ENCODE peak calls at places on chromosome 2, in six cellular contexts. One of them, this sample, is unnamed.
A peak's percentile ranks its signal among the peaks of the same experiment; 100 is the strongest.

GRCh38 chr2:108922141-108922915 is 66.7 kb downstream of the EDAR start:
- DNase-seq in IMR-90: peak; percentile 22
- DNase-seq in trophoblast cell: peak; percentile 93
- DNase-seq in neuronal stem cell: no peak
- DNase-seq in mesenchymal stem cell: no peak
- DNase-seq in H1: no peak
- DNase-seq in this sample: peak; percentile 27

GRCh38 chr2:146634256-146635068 is 1210.4 kb upstream of the ACVR2A start:
- DNase-seq in H1: no peak
- DNase-seq in neuronal stem cell: no peak
- DNase-seq in trophoblast cell: no peak
- DNase-seq in mesenchymal stem cell: peak; percentile 16
- DNase-seq in IMR-90: peak; percentile 81
- DNase-seq in this sample: no peak

GRCh38 chr2:160043265-160043664 is 19.1 kb downstream of the PLA2R1 start:
- DNase-seq in H1: no peak
- DNase-seq in trophoblast cell: peak; percentile 42
- DNase-seq in IMR-90: no peak
- DNase-seq in mesenchymal stem cell: no peak
- DNase-seq in neuronal stem cell: no peak
- DNase-seq in this sample: no peak

GRCh38 chr2:187875271-187875670 is 321.0 kb upstream of the TFPI start:
- DNase-seq in neuronal stem cell: no peak
- DNase-seq in IMR-90: no peak
- DNase-seq in H1: no peak
- DNase-seq in trophoblast cell: no peak
- DNase-seq in mesenchymal stem cell: peak; percentile 48
- DNase-seq in this sample: no peak

GRCh38 chr2:26011990-26012856 is 21.7 kb upstream of the RAB10 start:
- DNase-seq in trophoblast cell: peak; percentile 33
- DNase-seq in neuronal stem cell: peak; percentile 64
- DNase-seq in H1: no peak
- DNase-seq in mesenchymal stem cell: peak; percentile 84
- DNase-seq in IMR-90: peak; percentile 81
- DNase-seq in this sample: peak; percentile 41

GRCh38 chr2:156343096-156343939 is 10.8 kb upstream of the NR4A2 start:
- DNase-seq in trophoblast cell: no peak
- DNase-seq in IMR-90: no peak
- DNase-seq in neuronal stem cell: no peak
- DNase-seq in mesenchymal stem cell: no peak
- DNase-seq in H1: no peak
- DNase-seq in this sample: no peak

GRCh38 chr2:111072220-111072871 is 48.4 kb upstream of the BCL2L11 start:
- DNase-seq in IMR-90: peak; percentile 80
- DNase-seq in trophoblast cell: no peak
- DNase-seq in H1: no peak
- DNase-seq in neuronal stem cell: no peak
- DNase-seq in mesenchymal stem cell: peak; percentile 72
- DNase-seq in this sample: no peak

GRCh38 chr2:206084468-206084869 is 1.5 kb downstream of the INO80D start:
- DNase-seq in neuronal stem cell: peak; percentile 61
- DNase-seq in H1: no peak
- DNase-seq in mesenchymal stem cell: peak; percentile 89
- DNase-seq in IMR-90: peak; percentile 82
- DNase-seq in trophoblast cell: peak; percentile 20
- DNase-seq in this sample: peak; percentile 88

GRCh38 chr2:215755651-215756350 is 257.6 kb downstream of the MREG start:
- DNase-seq in neuronal stem cell: no peak
- DNase-seq in IMR-90: no peak
- DNase-seq in trophoblast cell: no peak
- DNase-seq in mesenchymal stem cell: no peak
- DNase-seq in H1: no peak
- DNase-seq in this sample: no peak

GRCh38 chr2:158995677-158996049 is 27.2 kb downstream of the TANC1 start:
- DNase-seq in IMR-90: no peak
- DNase-seq in H1: no peak
- DNase-seq in neuronal stem cell: no peak
- DNase-seq in trophoblast cell: no peak
- DNase-seq in mesenchymal stem cell: no peak
- DNase-seq in this sample: no peak

GRCh38 chr2:37720533-37721218 is 49.2 kb upstream of the CDC42EP3 start:
- DNase-seq in IMR-90: no peak
- DNase-seq in H1: no peak
- DNase-seq in trophoblast cell: no peak
- DNase-seq in neuronal stem cell: no peak
- DNase-seq in mesenchymal stem cell: no peak
- DNase-seq in this sample: no peak

GRCh38 chr2:179107737-179108136 is 57.8 kb upstream of the CCDC141 start:
- DNase-seq in IMR-90: peak; percentile 46
- DNase-seq in trophoblast cell: no peak
- DNase-seq in mesenchymal stem cell: peak; percentile 54
- DNase-seq in H1: no peak
- DNase-seq in neuronal stem cell: no peak
- DNase-seq in this sample: no peak

GRCh38 chr2:86621290-86621943 is 2.2 kb downstream of the RNF103 start:
- DNase-seq in neuronal stem cell: no peak
- DNase-seq in IMR-90: peak; percentile 15
- DNase-seq in trophoblast cell: peak; percentile 12
- DNase-seq in H1: no peak
- DNase-seq in mesenchymal stem cell: peak; percentile 11
- DNase-seq in this sample: no peak

GRCh38 chr2:42951263-42951938 is 159.0 kb upstream of the HAAO start:
- DNase-seq in H1: no peak
- DNase-seq in IMR-90: no peak
- DNase-seq in mesenchymal stem cell: peak; percentile 59
- DNase-seq in trophoblast cell: no peak
- DNase-seq in neuronal stem cell: no peak
- DNase-seq in this sample: no peak

GRCh38 chr2:239579081-239579480 is 178.3 kb upstream of the HDAC4 start:
- DNase-seq in H1: no peak
- DNase-seq in neuronal stem cell: no peak
- DNase-seq in trophoblast cell: no peak
- DNase-seq in IMR-90: no peak
- DNase-seq in mesenchymal stem cell: no peak
- DNase-seq in this sample: no peak

GRCh38 chr2:114496959-114497358 is 54.5 kb downstream of the DPP10 start:
- DNase-seq in IMR-90: no peak
- DNase-seq in mesenchymal stem cell: no peak
- DNase-seq in neuronal stem cell: no peak
- DNase-seq in trophoblast cell: no peak
- DNase-seq in H1: no peak
- DNase-seq in this sample: no peak

GRCh38 chr2:26640331-26640745 is 828 bp downstream of the CIB4 start:
- DNase-seq in H1: no peak
- DNase-seq in neuronal stem cell: no peak
- DNase-seq in IMR-90: peak; percentile 39
- DNase-seq in mesenchymal stem cell: peak; percentile 93
- DNase-seq in trophoblast cell: no peak
- DNase-seq in this sample: peak; percentile 58

GRCh38 chr2:231297108-231297908 is 98.2 kb upstream of the B3GNT7 start:
- DNase-seq in neuronal stem cell: peak; percentile 56
- DNase-seq in trophoblast cell: peak; percentile 59
- DNase-seq in IMR-90: peak; percentile 54
- DNase-seq in H1: peak; percentile 31
- DNase-seq in mesenchymal stem cell: peak; percentile 75
- DNase-seq in this sample: peak; percentile 82

GRCh38 chr2:200405599-200406298 is 99.3 kb downstream of the SPATS2L start:
- DNase-seq in mesenchymal stem cell: peak; percentile 93
- DNase-seq in trophoblast cell: peak; percentile 50
- DNase-seq in H1: no peak
- DNase-seq in IMR-90: peak; percentile 95
- DNase-seq in neuronal stem cell: no peak
- DNase-seq in this sample: no peak

GRCh38 chr2:98592565-98592964 is 15.7 kb downstream of the COA5 start:
- DNase-seq in neuronal stem cell: no peak
- DNase-seq in H1: no peak
- DNase-seq in trophoblast cell: no peak
- DNase-seq in mesenchymal stem cell: no peak
- DNase-seq in IMR-90: no peak
- DNase-seq in this sample: no peak

GRCh38 chr2:98586466-98587140 is 21.7 kb downstream of the COA5 start:
- DNase-seq in mesenchymal stem cell: no peak
- DNase-seq in IMR-90: no peak
- DNase-seq in H1: no peak
- DNase-seq in trophoblast cell: no peak
- DNase-seq in neuronal stem cell: no peak
- DNase-seq in this sample: no peak

GRCh38 chr2:98585386-98585785 is 22.9 kb downstream of the COA5 start:
- DNase-seq in neuronal stem cell: no peak
- DNase-seq in IMR-90: no peak
- DNase-seq in H1: no peak
- DNase-seq in trophoblast cell: no peak
- DNase-seq in mesenchymal stem cell: no peak
- DNase-seq in this sample: no peak

GRCh38 chr2:98588880-98589425 is 19.4 kb downstream of the COA5 start:
- DNase-seq in neuronal stem cell: no peak
- DNase-seq in trophoblast cell: no peak
- DNase-seq in IMR-90: no peak
- DNase-seq in mesenchymal stem cell: no peak
- DNase-seq in H1: no peak
- DNase-seq in this sample: no peak

DNA sequence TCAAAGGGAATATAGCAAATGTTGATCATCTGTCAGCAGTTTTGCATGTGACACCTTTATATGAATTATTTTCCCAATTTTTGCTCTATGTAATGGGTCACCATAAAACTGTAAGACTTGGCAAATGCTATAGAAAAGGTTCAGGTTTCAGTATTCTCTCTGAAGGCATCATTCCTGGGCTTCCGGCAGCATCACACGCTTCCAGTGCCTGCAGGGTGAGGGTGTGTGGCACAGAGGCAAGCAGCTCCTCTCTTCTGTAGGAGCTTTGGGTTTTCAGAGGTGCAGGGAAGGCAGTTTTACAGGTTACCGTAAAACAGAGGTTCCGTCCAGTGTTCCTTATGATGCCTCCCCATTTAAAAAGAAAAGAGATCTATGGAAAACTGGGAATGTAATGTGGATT is 18.8 kb downstream of the COA5 start:
- DNase-seq in trophoblast cell: no peak
- DNase-seq in mesenchymal stem cell: no peak
- DNase-seq in IMR-90: no peak
- DNase-seq in neuronal stem cell: no peak
- DNase-seq in H1: no peak
- DNase-seq in this sample: no peak
- H3K14ac ChIP-seq in trophoblast cell: no peak overlapping the region
- H3K14ac ChIP-seq in mesenchymal stem cell: no peak overlapping the region
- H3K14ac ChIP-seq in IMR-90: no peak overlapping the region
- H3K14ac ChIP-seq in neuronal stem cell: no peak overlapping the region
- H3K14ac ChIP-seq in H1: no peak overlapping the region
- H3K14ac ChIP-seq in this sample: no peak overlapping the region

DNA sequence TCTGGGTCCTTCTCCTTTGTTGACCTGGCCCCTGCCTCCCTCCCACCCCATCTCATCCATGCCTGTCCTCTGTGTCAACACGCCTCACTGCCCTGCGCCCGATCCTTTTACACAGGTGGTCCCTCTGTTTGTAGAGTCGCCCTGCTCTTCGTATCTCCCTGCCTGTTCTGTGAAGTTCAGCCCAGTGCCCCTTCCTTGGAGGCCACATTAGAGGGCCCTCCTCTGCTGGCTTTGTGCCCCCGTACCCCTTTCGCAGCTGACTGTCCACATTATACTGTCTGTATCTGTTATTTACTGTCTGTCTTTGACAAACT is 25.5 kb downstream of the ASAP2 start:
- DNase-seq in trophoblast cell: no peak
- DNase-seq in H1: no peak
- DNase-seq in mesenchymal stem cell: no peak
- DNase-seq in neuronal stem cell: no peak
- DNase-seq in IMR-90: no peak
- DNase-seq in this sample: peak; percentile 14
- H3K4me2 ChIP-seq in trophoblast cell: no peak overlapping the region
- H3K4me2 ChIP-seq in H1: no peak overlapping the region
- H3K4me2 ChIP-seq in mesenchymal stem cell: no peak overlapping the region
- H3K4me2 ChIP-seq in neuronal stem cell: no peak overlapping the region
- H3K4me2 ChIP-seq in IMR-90: no peak overlapping the region
- H3K4me2 ChIP-seq in this sample: no peak overlapping the region

GRCh38 chr2:209344349-209344748 is 79.5 kb upstream of the MAP2 start:
- DNase-seq in H1: no peak
- DNase-seq in IMR-90: no peak
- DNase-seq in mesenchymal stem cell: no peak
- DNase-seq in neuronal stem cell: no peak
- DNase-seq in trophoblast cell: no peak
- DNase-seq in this sample: no peak
- H4K91ac ChIP-seq in H1: no peak overlapping the region
- H4K91ac ChIP-seq in IMR-90: no peak overlapping the region
- H4K91ac ChIP-seq in mesenchymal stem cell: no peak overlapping the region
- H4K91ac ChIP-seq in neuronal stem cell: no peak overlapping the region
- H4K91ac ChIP-seq in trophoblast cell: no peak overlapping the region
- H4K91ac ChIP-seq in this sample: no peak overlapping the region

DNA sequence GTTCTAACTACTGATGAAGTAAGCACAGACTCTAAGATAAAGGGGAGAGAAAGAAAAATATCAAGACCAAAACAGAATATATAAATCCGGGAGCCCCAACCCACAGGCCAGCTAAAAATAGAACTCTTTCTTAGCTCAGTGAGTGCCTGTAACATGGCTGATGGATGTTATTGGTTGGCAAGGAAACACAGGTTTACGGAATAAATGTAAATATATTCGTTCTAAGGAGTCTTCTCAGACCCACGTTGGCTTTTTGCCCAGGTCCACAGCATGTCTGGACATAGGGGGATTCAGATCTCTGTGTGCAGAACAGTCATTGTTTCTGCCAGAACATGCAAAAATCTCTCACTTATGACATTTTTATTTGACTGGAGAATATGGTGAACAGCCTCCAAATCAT is 139.0 kb upstream of the SERPINE2 start:
- DNase-seq in neuronal stem cell: no peak
- DNase-seq in trophoblast cell: no peak
- DNase-seq in IMR-90: peak; percentile 48
- DNase-seq in H1: no peak
- DNase-seq in mesenchymal stem cell: peak; percentile 82
- DNase-seq in this sample: no peak
- H3K14ac ChIP-seq in neuronal stem cell: no peak overlapping the region
- H3K14ac ChIP-seq in trophoblast cell: no peak overlapping the region
- H3K14ac ChIP-seq in IMR-90: no peak overlapping the region
- H3K14ac ChIP-seq in H1: no peak overlapping the region
- H3K14ac ChIP-seq in mesenchymal stem cell: no peak overlapping the region
- H3K14ac ChIP-seq in this sample: no peak overlapping the region

GRCh38 chr2:171553858-171554257 is 31.6 kb downstream of the CYBRD1 start:
- DNase-seq in neuronal stem cell: no peak
- DNase-seq in IMR-90: no peak
- DNase-seq in trophoblast cell: peak; percentile 58
- DNase-seq in H1: no peak
- DNase-seq in mesenchymal stem cell: no peak
- DNase-seq in this sample: peak; percentile 38
- H3K4me2 ChIP-seq in neuronal stem cell: no peak overlapping the region
- H3K4me2 ChIP-seq in IMR-90: no peak overlapping the region
- H3K4me2 ChIP-seq in trophoblast cell: no peak overlapping the region
- H3K4me2 ChIP-seq in H1: no peak overlapping the region
- H3K4me2 ChIP-seq in mesenchymal stem cell: no peak overlapping the region
- H3K4me2 ChIP-seq in this sample: no peak overlapping the region

DNA sequence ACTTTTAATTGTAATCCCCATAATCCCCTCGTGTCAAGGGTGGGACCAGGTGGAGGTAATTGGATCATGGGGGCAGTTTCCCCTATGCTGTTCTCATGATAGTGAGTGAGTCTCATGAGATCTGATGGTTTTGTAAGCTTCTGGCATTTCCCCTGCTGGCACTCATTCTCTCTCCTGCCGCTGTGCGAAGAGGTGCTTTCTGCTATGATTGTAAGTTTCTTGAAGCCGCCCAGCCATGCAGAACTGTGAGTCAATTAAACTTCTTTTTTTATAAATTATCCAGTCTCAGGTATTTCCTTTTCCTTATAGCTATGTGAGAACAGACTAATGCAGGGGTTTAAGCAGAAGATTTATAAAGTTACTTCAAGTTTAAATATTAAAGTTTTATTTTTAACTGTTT is 655.2 kb downstream of the EPHA4 start:
- DNase-seq in mesenchymal stem cell: no peak
- DNase-seq in IMR-90: no peak
- DNase-seq in H1: no peak
- DNase-seq in trophoblast cell: no peak
- DNase-seq in neuronal stem cell: no peak
- DNase-seq in this sample: no peak
- H4K91ac ChIP-seq in mesenchymal stem cell: no peak overlapping the region
- H4K91ac ChIP-seq in IMR-90: no peak overlapping the region
- H4K91ac ChIP-seq in H1: no peak overlapping the region
- H4K91ac ChIP-seq in trophoblast cell: no peak overlapping the region
- H4K91ac ChIP-seq in neuronal stem cell: no peak overlapping the region
- H4K91ac ChIP-seq in this sample: no peak overlapping the region

This sample was measured in H9.